ENCODE peak calls at places on chromosomes 12 and 14, in seven cellular contexts. J is RCC 7860, W is A673, U is small intestine, S is GM13977, B is left colon, T is Ammon's horn. E is an unnamed sample.

GRCh38 chr14:61544448-61545202 is 150.7 kb upstream of the HIF1A start:
- DNase-seq in J (no peak), U (no peak), T (peak), S (no peak), W (no peak), B (no peak), E (no peak)

GRCh38 chr14:32010561-32011188 is 66.4 kb upstream of the ARHGAP5 start:
- DNase-seq in T (no peak), W (no peak), S (no peak), U (no peak), B (no peak), J (peak), E (peak)

GRCh38 chr14:22097606-22098292 is 424.1 kb upstream of the OR4E1 start:
- DNase-seq in T (no peak), S (no peak), W (no peak), J (no peak), B (no peak), U (no peak), E (no peak)

GRCh38 chr14:33917664-33918063 is 33.2 kb downstream of the EGLN3 start:
- DNase-seq in B (no peak), U (no peak), J (no peak), T (no peak), W (no peak), S (no peak), E (no peak)

GRCh38 chr14:57749267-57749666 is 116.6 kb downstream of the SLC35F4 start:
- DNase-seq in T (no peak), U (no peak), J (peak), B (no peak), W (no peak), S (no peak), E (peak)

GRCh38 chr14:31947076-31947475 is 130.0 kb upstream of the ARHGAP5 start:
- DNase-seq in B (no peak), T (no peak), J (no peak), S (no peak), W (no peak), U (no peak), E (no peak)

GRCh38 chr14:106564058-106564643 is 1037.8 kb downstream of the TMEM121 start:
- DNase-seq in B (peak), U (peak), S (peak), T (no peak), J (no peak), W (peak), E (no peak)

GRCh38 chr12:124428136-124428791 is 133.4 kb downstream of the RFLNA start:
- DNase-seq in W (no peak), J (no peak), B (peak), U (no peak), T (peak), S (no peak), E (no peak)

GRCh38 chr12:105644770-105645169 is 314.3 kb downstream of the C12orf75 start:
- DNase-seq in U (no peak), B (no peak), J (no peak), S (no peak), T (no peak), W (no peak), E (no peak)